ENCODE peak calls at places on chromosome 20, in six cellular contexts. One of them, this sample, is unnamed.

GRCh38 chr20:31700747-31701146 is 21.9 kb downstream of the BCL2L1 start:
- DNase-seq in mesendoderm: no peak
- DNase-seq in IMR-90: no peak
- DNase-seq in mesenchymal stem cell: no peak
- DNase-seq in neuronal stem cell: no peak
- DNase-seq in H1: no peak
- DNase-seq in this sample: no peak

GRCh38 chr20:24871429-24872213 is 77.4 kb upstream of the CST7 start:
- DNase-seq in mesenchymal stem cell: no peak
- DNase-seq in neuronal stem cell: no peak
- DNase-seq in mesendoderm: no peak
- DNase-seq in IMR-90: no peak
- DNase-seq in H1: no peak
- DNase-seq in this sample: no peak

GRCh38 chr20:60100780-60101179 is 142.6 kb downstream of the CDH26 start:
- DNase-seq in neuronal stem cell: no peak
- DNase-seq in mesendoderm: no peak
- DNase-seq in H1: no peak
- DNase-seq in IMR-90: no peak
- DNase-seq in mesenchymal stem cell: no peak
- DNase-seq in this sample: no peak

GRCh38 chr20:47612670-47613069 is 111.0 kb downstream of the NCOA3 start:
- DNase-seq in mesenchymal stem cell: no peak
- DNase-seq in mesendoderm: no peak
- DNase-seq in IMR-90: no peak
- DNase-seq in H1: no peak
- DNase-seq in neuronal stem cell: no peak
- DNase-seq in this sample: no peak

GRCh38 chr20:58231678-58232077 is 3.2 kb upstream of the ANKRD60 start:
- DNase-seq in IMR-90: peak
- DNase-seq in mesendoderm: peak
- DNase-seq in H1: no peak
- DNase-seq in neuronal stem cell: no peak
- DNase-seq in mesenchymal stem cell: peak
- DNase-seq in this sample: no peak

GRCh38 chr20:62618622-62619529 is 23.4 kb upstream of the SLCO4A1 start:
- DNase-seq in IMR-90: no peak
- DNase-seq in mesenchymal stem cell: no peak
- DNase-seq in mesendoderm: no peak
- DNase-seq in H1: no peak
- DNase-seq in neuronal stem cell: no peak
- DNase-seq in this sample: no peak

GRCh38 chr20:40438161-40438835 is 250.7 kb downstream of the MAFB start:
- DNase-seq in IMR-90: no peak
- DNase-seq in mesendoderm: peak
- DNase-seq in H1: no peak
- DNase-seq in mesenchymal stem cell: no peak
- DNase-seq in neuronal stem cell: no peak
- DNase-seq in this sample: no peak

GRCh38 chr20:1816384-1817381 is 78.5 kb upstream of the SIRPA start:
- DNase-seq in mesendoderm: no peak
- DNase-seq in IMR-90: peak
- DNase-seq in neuronal stem cell: no peak
- DNase-seq in mesenchymal stem cell: peak
- DNase-seq in H1: no peak
- DNase-seq in this sample: peak

GRCh38 chr20:63686094-63686491 is 10.4 kb upstream of the TNFRSF6B start:
- DNase-seq in neuronal stem cell: no peak
- DNase-seq in H1: no peak
- DNase-seq in mesendoderm: no peak
- DNase-seq in mesenchymal stem cell: no peak
- DNase-seq in IMR-90: no peak
- DNase-seq in this sample: no peak

GRCh38 chr20:12237772-12238171 is 320.1 kb downstream of the BTBD3 start:
- DNase-seq in neuronal stem cell: no peak
- DNase-seq in mesendoderm: no peak
- DNase-seq in H1: no peak
- DNase-seq in IMR-90: no peak
- DNase-seq in mesenchymal stem cell: no peak
- DNase-seq in this sample: no peak

GRCh38 chr20:23226612-23227265 is 123.9 kb upstream of the NXT1 start:
- DNase-seq in H1: peak
- DNase-seq in mesenchymal stem cell: peak
- DNase-seq in neuronal stem cell: no peak
- DNase-seq in IMR-90: peak
- DNase-seq in mesendoderm: no peak
- DNase-seq in this sample: no peak

GRCh38 chr20:40943591-40943990 is 85.0 kb upstream of the TOP1 start:
- DNase-seq in mesenchymal stem cell: no peak
- DNase-seq in neuronal stem cell: no peak
- DNase-seq in mesendoderm: peak
- DNase-seq in H1: no peak
- DNase-seq in IMR-90: no peak
- DNase-seq in this sample: peak

GRCh38 chr20:38272398-38272797 is 11.9 kb upstream of the KIAA1755 start:
- DNase-seq in H1: no peak
- DNase-seq in neuronal stem cell: no peak
- DNase-seq in mesenchymal stem cell: peak
- DNase-seq in IMR-90: peak
- DNase-seq in mesendoderm: no peak
- DNase-seq in this sample: no peak
- H2BK15ac ChIP-seq in H1: no peak
- H2BK15ac ChIP-seq in neuronal stem cell: no peak
- H2BK15ac ChIP-seq in mesenchymal stem cell: peak
- H2BK15ac ChIP-seq in IMR-90: peak
- H2BK15ac ChIP-seq in mesendoderm: no peak
- H2BK15ac ChIP-seq in this sample: no peak

DNA sequence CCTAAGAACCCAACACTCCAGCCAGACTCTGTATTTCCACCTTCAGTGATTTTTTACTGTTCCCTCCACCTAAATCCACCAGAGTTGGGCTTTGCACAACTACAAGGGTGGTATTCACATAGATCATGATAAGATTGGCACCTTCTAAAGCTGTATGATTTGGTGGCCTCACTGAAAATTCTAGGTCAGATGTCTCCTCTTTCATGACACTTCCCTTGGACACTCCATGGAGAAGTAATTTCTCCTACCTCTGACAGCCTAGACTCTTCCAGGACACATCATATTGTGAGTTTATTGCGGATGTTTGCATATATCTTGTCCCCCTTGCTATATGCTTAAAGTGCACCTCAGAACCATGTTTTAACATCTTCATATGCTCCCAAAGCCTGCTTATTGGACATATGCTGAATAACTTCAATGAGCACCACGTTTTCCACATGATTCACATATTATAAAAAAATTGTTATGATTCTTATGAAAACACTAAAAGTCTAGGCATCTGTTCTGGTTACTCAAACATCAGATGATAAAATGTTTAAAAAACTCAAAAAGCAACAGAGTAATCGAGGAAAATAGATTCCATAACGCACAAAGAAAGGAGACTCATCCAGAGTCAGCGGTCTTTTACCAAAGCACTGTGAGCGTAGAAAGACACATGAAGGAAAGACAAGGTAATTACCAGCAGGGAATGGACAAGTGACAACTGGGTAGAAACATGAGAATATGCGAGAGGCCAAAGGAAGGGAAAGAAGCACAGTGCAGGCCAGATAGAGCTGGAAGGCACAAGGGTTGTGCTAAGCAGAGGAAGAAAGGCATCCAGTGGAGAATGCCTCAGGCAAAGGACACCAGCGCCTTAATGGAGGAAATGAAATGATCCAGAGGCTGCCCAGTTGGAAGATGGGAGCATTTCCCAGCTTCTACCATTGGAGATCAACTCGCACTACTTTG is 46.5 kb downstream of the KIF16B start:
- DNase-seq in IMR-90: peak
- DNase-seq in mesendoderm: peak
- DNase-seq in neuronal stem cell: no peak
- DNase-seq in H1: no peak
- DNase-seq in mesenchymal stem cell: no peak
- DNase-seq in this sample: no peak
- H2BK15ac ChIP-seq in IMR-90: peak
- H2BK15ac ChIP-seq in mesendoderm: no peak
- H2BK15ac ChIP-seq in neuronal stem cell: no peak
- H2BK15ac ChIP-seq in H1: no peak
- H2BK15ac ChIP-seq in mesenchymal stem cell: no peak
- H2BK15ac ChIP-seq in this sample: no peak

DNA sequence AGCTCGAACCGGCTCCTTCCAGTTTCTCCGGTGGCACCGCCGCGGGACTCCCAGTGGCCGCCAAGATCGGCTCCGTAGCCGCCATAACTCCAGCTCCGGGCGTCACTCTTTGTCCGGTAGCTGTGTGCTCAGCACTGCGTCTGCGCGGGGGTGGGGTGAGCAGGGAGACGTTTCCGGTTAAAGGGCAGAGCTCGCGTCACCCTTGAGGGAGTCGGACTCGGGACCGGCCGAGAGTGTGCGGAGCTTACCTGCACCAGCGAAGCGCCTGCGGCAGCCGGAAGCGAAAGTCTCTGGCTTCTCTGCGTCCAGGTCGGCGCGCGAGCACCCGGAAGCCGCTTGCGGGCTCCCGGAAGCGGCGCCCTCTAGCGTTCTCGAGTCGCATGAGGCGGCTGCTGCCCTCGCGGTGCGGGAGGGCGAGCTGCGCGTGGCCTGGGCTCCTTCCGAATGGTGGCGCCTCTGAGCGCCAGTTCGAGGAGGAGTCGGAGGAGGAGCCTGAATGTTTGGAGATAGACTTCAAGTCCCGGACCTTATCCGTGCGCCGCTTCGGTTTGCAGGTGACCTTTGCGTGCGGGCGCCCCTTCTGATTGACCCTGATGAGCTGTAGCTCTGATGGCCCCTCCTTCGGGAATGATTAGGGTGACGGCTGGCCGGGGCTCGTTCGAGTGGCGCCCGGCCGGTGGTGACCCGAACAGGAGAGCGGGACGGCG is at the start of gene SCAND1:
- DNase-seq in mesenchymal stem cell: peak
- DNase-seq in IMR-90: peak
- DNase-seq in H1: peak
- DNase-seq in mesendoderm: peak
- DNase-seq in neuronal stem cell: peak
- DNase-seq in this sample: peak
- H2BK15ac ChIP-seq in mesenchymal stem cell: no peak
- H2BK15ac ChIP-seq in IMR-90: peak
- H2BK15ac ChIP-seq in H1: peak
- H2BK15ac ChIP-seq in mesendoderm: no peak
- H2BK15ac ChIP-seq in neuronal stem cell: peak
- H2BK15ac ChIP-seq in this sample: no peak

GRCh38 chr20:34886122-34886521 is 9.7 kb downstream of the ACSS2 start:
- DNase-seq in neuronal stem cell: no peak
- DNase-seq in H1: no peak
- DNase-seq in IMR-90: no peak
- DNase-seq in mesenchymal stem cell: no peak
- DNase-seq in mesendoderm: no peak
- DNase-seq in this sample: no peak
- H2BK15ac ChIP-seq in neuronal stem cell: no peak
- H2BK15ac ChIP-seq in H1: no peak
- H2BK15ac ChIP-seq in IMR-90: no peak
- H2BK15ac ChIP-seq in mesenchymal stem cell: no peak
- H2BK15ac ChIP-seq in mesendoderm: no peak
- H2BK15ac ChIP-seq in this sample: no peak

GRCh38 chr20:9389321-9389720 is 125.1 kb upstream of the LAMP5 start:
- DNase-seq in IMR-90: no peak
- DNase-seq in H1: no peak
- DNase-seq in mesenchymal stem cell: no peak
- DNase-seq in neuronal stem cell: no peak
- DNase-seq in mesendoderm: no peak
- DNase-seq in this sample: no peak
- H2BK15ac ChIP-seq in IMR-90: no peak
- H2BK15ac ChIP-seq in H1: no peak
- H2BK15ac ChIP-seq in mesenchymal stem cell: no peak
- H2BK15ac ChIP-seq in neuronal stem cell: no peak
- H2BK15ac ChIP-seq in mesendoderm: no peak
- H2BK15ac ChIP-seq in this sample: no peak

DNA sequence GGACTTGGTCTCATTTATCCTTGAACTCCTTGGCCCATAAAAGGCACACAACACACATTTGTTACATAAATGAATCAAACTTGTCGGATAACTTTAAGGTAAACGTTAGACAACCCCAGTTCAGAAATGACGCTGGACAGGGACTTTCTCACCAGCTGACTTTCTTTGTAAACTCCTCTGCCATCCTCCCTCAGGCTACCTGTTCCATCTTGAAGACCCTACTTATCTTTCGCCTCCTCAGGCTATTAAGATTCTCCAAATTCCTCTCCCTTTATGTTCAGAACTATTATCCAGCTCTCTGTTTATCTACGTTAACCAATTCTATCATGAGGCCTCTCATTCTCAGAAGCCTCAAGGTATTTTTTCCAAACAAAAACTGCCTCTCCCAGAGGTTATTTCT is 47.7 kb upstream of the KIF16B start:
- DNase-seq in neuronal stem cell: no peak
- DNase-seq in IMR-90: no peak
- DNase-seq in mesenchymal stem cell: no peak
- DNase-seq in H1: no peak
- DNase-seq in mesendoderm: peak
- DNase-seq in this sample: no peak
- H2BK15ac ChIP-seq in neuronal stem cell: no peak
- H2BK15ac ChIP-seq in IMR-90: no peak
- H2BK15ac ChIP-seq in mesenchymal stem cell: no peak
- H2BK15ac ChIP-seq in H1: no peak
- H2BK15ac ChIP-seq in mesendoderm: no peak
- H2BK15ac ChIP-seq in this sample: no peak